ENCODE peak calls at places on chromosomes 13 and 19, in seven cellular contexts. S is stromal cell of bone marrow; C is NCI-H446 treated with DMSO at 0.1 percent for 48 hours; O is stimulated activated CD4-positive, alpha-beta T cell treated with anti-CD3 and anti-CD28 coated beads, Interleukin-2, amount 100 ng/mL, for 24 hours; U is cardiac muscle cell; Y is ecto neural progenitor cell; F is iris pigment epithelial cell. P is an unnamed sample.

GRCh38 chr13:67048084-67048792 is 181.9 kb downstream of the PCDH9 start:
- DNase-seq in S (no peak), C (no peak), O (no peak), U (no peak), Y (no peak), F (peak), P (no peak)

GRCh38 chr13:22801402-22802003 is 379.3 kb upstream of the SGCG start:
- DNase-seq in S (no peak), C (no peak), O (no peak), U (no peak), Y (no peak), F (peak), P (no peak)

GRCh38 chr19:48170817-48171347 is 402 bp downstream of the ZSWIM9 start:
- DNase-seq in S (no peak), C (no peak), O (no peak), U (no peak), Y (no peak), F (no peak), P (no peak)

GRCh38 chr13:105334211-105334610 is 1201.3 kb downstream of the EFNB2 start:
- DNase-seq in S (peak), C (no peak), O (no peak), U (no peak), Y (no peak), F (peak), P (no peak)

GRCh38 chr19:37933965-37934364 is 27.0 kb downstream of the SIPA1L3 start:
- DNase-seq in S (peak), C (peak), O (no peak), U (peak), Y (no peak), F (peak), P (no peak)

GRCh38 chr13:26376430-26376829 is 122.5 kb downstream of the CDK8 start:
- DNase-seq in S (no peak), C (no peak), O (no peak), U (no peak), Y (no peak), F (no peak), P (no peak)

GRCh38 chr19:49862411-49863253 is 4.7 kb downstream of the PNKP start:
- DNase-seq in S (no peak), C (no peak), O (peak), U (peak), Y (no peak), F (no peak), P (no peak)

GRCh38 chr19:4497770-4498389 is 20.4 kb downstream of the PLIN4 start:
- DNase-seq in S (no peak), C (no peak), O (no peak), U (no peak), Y (no peak), F (no peak), P (no peak)

GRCh38 chr13:66805657-66806056 is 424.5 kb downstream of the PCDH9 start:
- DNase-seq in S (peak), C (peak), O (no peak), U (no peak), Y (no peak), F (peak), P (no peak)

GRCh38 chr19:7912144-7912696 is 2.4 kb upstream of the TGFBR3L start:
- DNase-seq in S (no peak), C (no peak), O (no peak), U (no peak), Y (no peak), F (no peak), P (no peak)

P was measured in AG09319.